ENCODE peak calls at places on chromosomes 5 and 9, in four cellular contexts. One of them, this sample, is unnamed.

GRCh38 chr5:117414926-117415325 is 840.3 kb upstream of the SEMA6A start:
- DNase-seq in HEK293T: no peak
- DNase-seq in A172: no peak
- DNase-seq in GM12865: no peak
- DNase-seq in this sample: no peak

GRCh38 chr5:88845081-88845697 is 37.8 kb downstream of the MEF2C start:
- DNase-seq in A172: no peak
- DNase-seq in GM12865: peak
- DNase-seq in HEK293T: no peak
- DNase-seq in this sample: no peak

GRCh38 chr9:84261082-84261746 is 79.3 kb downstream of the SLC28A3 start:
- DNase-seq in GM12865: peak
- DNase-seq in A172: peak
- DNase-seq in HEK293T: peak
- DNase-seq in this sample: peak

GRCh38 chr9:98380065-98380681 is 124.7 kb upstream of the TBC1D2 start:
- DNase-seq in GM12865: peak
- DNase-seq in A172: peak
- DNase-seq in HEK293T: no peak
- DNase-seq in this sample: peak

GRCh38 chr5:149301744-149302380 is 30.2 kb downstream of the AFAP1L1 start:
- DNase-seq in A172: no peak
- DNase-seq in HEK293T: no peak
- DNase-seq in GM12865: no peak
- DNase-seq in this sample: no peak

GRCh38 chr5:4531756-4532704 is 608.1 kb upstream of the ADAMTS16 start:
- DNase-seq in A172: no peak
- DNase-seq in GM12865: no peak
- DNase-seq in HEK293T: no peak
- DNase-seq in this sample: no peak

GRCh38 chr5:59522201-59522831 is 371.2 kb downstream of the PDE4D start:
- DNase-seq in HEK293T: no peak
- DNase-seq in A172: no peak
- DNase-seq in GM12865: no peak
- DNase-seq in this sample: no peak

GRCh38 chr5:120124961-120125360 is 339.1 kb upstream of the PRR16 start:
- DNase-seq in HEK293T: no peak
- DNase-seq in A172: no peak
- DNase-seq in GM12865: no peak
- DNase-seq in this sample: no peak

GRCh38 chr9:132458432-132458831 is 48.4 kb downstream of the CFAP77 start:
- DNase-seq in HEK293T: no peak
- DNase-seq in A172: no peak
- DNase-seq in GM12865: no peak
- DNase-seq in this sample: no peak

GRCh38 chr9:96655198-96655851 is at the start of gene PRXL2C:
- DNase-seq in HEK293T: peak
- DNase-seq in GM12865: peak
- DNase-seq in A172: peak
- DNase-seq in this sample: peak

GRCh38 chr5:110477923-110478322 is 248.5 kb downstream of the TMEM232 start:
- DNase-seq in GM12865: no peak
- DNase-seq in HEK293T: no peak
- DNase-seq in A172: no peak
- DNase-seq in this sample: no peak

GRCh38 chr5:149439899-149440655 is 61.0 kb upstream of the IL17B start:
- DNase-seq in GM12865: no peak
- DNase-seq in A172: peak
- DNase-seq in HEK293T: peak
- DNase-seq in this sample: peak

GRCh38 chr9:72396247-72397091 is 31.5 kb upstream of the ZFAND5 start:
- DNase-seq in A172: peak
- DNase-seq in GM12865: no peak
- DNase-seq in HEK293T: no peak
- DNase-seq in this sample: no peak

GRCh38 chr9:92055624-92056023 is 59.6 kb downstream of the SPTLC1 start:
- DNase-seq in A172: no peak
- DNase-seq in HEK293T: no peak
- DNase-seq in GM12865: no peak
- DNase-seq in this sample: no peak

GRCh38 chr9:132877818-132878694 is at the start of gene AK8:
- DNase-seq in GM12865: peak
- DNase-seq in A172: peak
- DNase-seq in HEK293T: peak
- DNase-seq in this sample: peak

GRCh38 chr5:95027775-95028174 is 257.1 kb downstream of the MCTP1 start:
- DNase-seq in GM12865: peak
- DNase-seq in A172: no peak
- DNase-seq in HEK293T: no peak
- DNase-seq in this sample: no peak

GRCh38 chr9:133935328-133936040 is 56.6 kb downstream of the VAV2 start:
- DNase-seq in HEK293T: no peak
- DNase-seq in A172: peak
- DNase-seq in GM12865: no peak
- DNase-seq in this sample: peak

GRCh38 chr5:135016926-135017325 is 17.1 kb downstream of the PITX1 start:
- DNase-seq in GM12865: no peak
- DNase-seq in A172: no peak
- DNase-seq in HEK293T: no peak
- DNase-seq in this sample: peak

GRCh38 chr5:131505237-131505908 is 129.7 kb downstream of the RAPGEF6 start:
- DNase-seq in GM12865: no peak
- DNase-seq in HEK293T: no peak
- DNase-seq in A172: no peak
- DNase-seq in this sample: no peak

GRCh38 chr5:141326088-141326854 is 4.0 kb upstream of the PCDHGA1 start:
- DNase-seq in HEK293T: peak
- DNase-seq in A172: no peak
- DNase-seq in GM12865: peak
- DNase-seq in this sample: no peak

GRCh38 chr9:22158983-22159382 is 149.9 kb upstream of the CDKN2B start:
- DNase-seq in HEK293T: no peak
- DNase-seq in GM12865: no peak
- DNase-seq in A172: no peak
- DNase-seq in this sample: no peak

GRCh38 chr9:133759146-133759900 is 21.2 kb upstream of the SARDH start:
- DNase-seq in HEK293T: peak
- DNase-seq in GM12865: no peak
- DNase-seq in A172: no peak
- DNase-seq in this sample: peak

GRCh38 chr9:98851730-98852462 is 44.4 kb downstream of the GALNT12 start:
- DNase-seq in HEK293T: no peak
- DNase-seq in GM12865: no peak
- DNase-seq in A172: peak
- DNase-seq in this sample: no peak

GRCh38 chr5:81696418-81697397 is 54.2 kb downstream of the SSBP2 start:
- DNase-seq in HEK293T: no peak
- DNase-seq in A172: no peak
- DNase-seq in GM12865: no peak
- DNase-seq in this sample: no peak

GRCh38 chr9:108933641-108934322 is at the start of gene ELP1:
- DNase-seq in HEK293T: peak
- DNase-seq in A172: peak
- DNase-seq in GM12865: peak
- DNase-seq in this sample: peak

GRCh38 chr5:180786398-180787005 is 16.1 kb downstream of the MGAT1 start:
- DNase-seq in HEK293T: no peak
- DNase-seq in GM12865: no peak
- DNase-seq in A172: no peak
- DNase-seq in this sample: no peak

GRCh38 chr5:1011226-1011631 is 2.6 kb downstream of the NKD2 start:
- DNase-seq in A172: peak
- DNase-seq in HEK293T: peak
- DNase-seq in GM12865: peak
- DNase-seq in this sample: peak

GRCh38 chr9:137109250-137110146 is 5.0 kb downstream of the DPP7 start:
- DNase-seq in A172: no peak
- DNase-seq in HEK293T: no peak
- DNase-seq in GM12865: no peak
- DNase-seq in this sample: no peak

GRCh38 chr9:19154135-19154612 is 26.9 kb upstream of the PLIN2 start:
- DNase-seq in A172: peak
- DNase-seq in HEK293T: no peak
- DNase-seq in GM12865: no peak
- DNase-seq in this sample: no peak

GRCh38 chr9:18182636-18183035 is 291.3 kb upstream of the ADAMTSL1 start:
- DNase-seq in HEK293T: no peak
- DNase-seq in GM12865: no peak
- DNase-seq in A172: no peak
- DNase-seq in this sample: no peak

GRCh38 chr5:180860273-180860886 is 696 bp downstream of the ZFP62 start:
- DNase-seq in HEK293T: peak
- DNase-seq in A172: peak
- DNase-seq in GM12865: peak
- DNase-seq in this sample: peak

This sample was measured in kidney.